ENCODE peak calls at places on chromosome 7, in nine cellular contexts. E is GM23338, Q is BJ, P is nephron progenitor cell, C is iris pigment epithelial cell, M is endothelial cell, J is HEK293T, T is foreskin melanocyte, R is NCI-H2227 treated with DMSO at 0.1 percent for 48 hours. X is an unnamed sample.

GRCh38 chr7:39741942-39742623 is 118.7 kb downstream of the RALA start:
- DNase-seq in E (peak), Q (no peak), P (peak), C (peak), M (peak), J (peak), T (no peak), R (no peak), X (no peak)

GRCh38 chr7:7122701-7123281 is 59.6 kb upstream of the C1GALT1 start:
- DNase-seq in E (no peak), Q (no peak), P (no peak), C (peak), M (no peak), J (no peak), T (peak), R (no peak), X (peak)

GRCh38 chr7:30682131-30683083 is at the start of gene CRHR2:
- DNase-seq in E (peak), Q (no peak), P (peak), C (no peak), M (peak), J (peak), T (no peak), R (peak), X (no peak)

GRCh38 chr7:30630986-30631385 is 36.3 kb downstream of the GARS1 start:
- DNase-seq in E (no peak), Q (no peak), P (no peak), C (no peak), M (no peak), J (no peak), T (no peak), R (no peak), X (no peak)

GRCh38 chr7:125136755-125137547 is 207.3 kb upstream of the POT1 start:
- DNase-seq in E (no peak), Q (no peak), P (no peak), C (peak), M (no peak), J (no peak), T (peak), R (no peak), X (no peak)

GRCh38 chr7:125257617-125258016 is 328.0 kb upstream of the POT1 start:
- DNase-seq in E (no peak), Q (no peak), P (no peak), C (no peak), M (no peak), J (no peak), T (no peak), R (no peak), X (no peak)

GRCh38 chr7:44225566-44226395 is 25.0 kb downstream of the YKT6 start:
- DNase-seq in E (no peak), Q (no peak), P (no peak), C (no peak), M (peak), J (no peak), T (no peak), R (no peak), X (no peak)

GRCh38 chr7:14691597-14692203 is 210.9 kb downstream of the DGKB start:
- DNase-seq in E (peak), Q (no peak), P (peak), C (peak), M (peak), J (no peak), T (peak), R (peak), X (no peak)

GRCh38 chr7:144820557-144820956 is 15.3 kb downstream of the TPK1 start:
- DNase-seq in E (no peak), Q (no peak), P (no peak), C (no peak), M (no peak), J (no peak), T (no peak), R (no peak), X (no peak)

GRCh38 chr7:106599343-106599698 is 61.6 kb downstream of the CCDC71L start:
- DNase-seq in E (no peak), Q (no peak), P (no peak), C (no peak), M (no peak), J (no peak), T (no peak), R (no peak), X (no peak)

GRCh38 chr7:50795831-50796230 is 13.1 kb upstream of the GRB10 start:
- DNase-seq in E (no peak), Q (no peak), P (no peak), C (no peak), M (no peak), J (no peak), T (no peak), R (no peak), X (no peak)

GRCh38 chr7:138900040-138900828 is 81.0 kb downstream of the KIAA1549 start:
- DNase-seq in E (no peak), Q (peak), P (no peak), C (peak), M (no peak), J (no peak), T (peak), R (no peak), X (no peak)

GRCh38 chr7:135308583-135309327 is 75.1 kb downstream of the STRA8 start:
- DNase-seq in E (no peak), Q (no peak), P (no peak), C (no peak), M (no peak), J (no peak), T (no peak), R (no peak), X (no peak)

GRCh38 chr7:16028103-16028502 is 341.6 kb upstream of the MEOX2 start:
- DNase-seq in E (peak), Q (peak), P (no peak), C (peak), M (no peak), J (no peak), T (peak), R (no peak), X (peak)

GRCh38 chr7:114934758-114935157 is 12.9 kb downstream of the MDFIC start:
- DNase-seq in E (no peak), Q (no peak), P (no peak), C (no peak), M (no peak), J (no peak), T (no peak), R (no peak), X (no peak)

GRCh38 chr7:33410266-33410665 is 280.9 kb downstream of the BBS9 start:
- DNase-seq in E (no peak), Q (no peak), P (no peak), C (no peak), M (no peak), J (no peak), T (no peak), R (no peak), X (no peak)

GRCh38 chr7:36692444-36692843 is 31.9 kb downstream of the AOAH start:
- DNase-seq in E (no peak), Q (no peak), P (no peak), C (no peak), M (no peak), J (no peak), T (no peak), R (no peak), X (no peak)

GRCh38 chr7:1744296-1745017 is 74.4 kb downstream of the ELFN1 start:
- DNase-seq in E (no peak), Q (no peak), P (no peak), C (no peak), M (no peak), J (no peak), T (no peak), R (no peak), X (no peak)

GRCh38 chr7:129561677-129562424 is 49.7 kb upstream of the NRF1 start:
- DNase-seq in E (peak), Q (no peak), P (peak), C (no peak), M (no peak), J (no peak), T (no peak), R (peak), X (no peak)

GRCh38 chr7:95996886-95997285 is 224.5 kb downstream of the DYNC1I1 start:
- DNase-seq in E (no peak), Q (no peak), P (no peak), C (no peak), M (no peak), J (no peak), T (no peak), R (no peak), X (no peak)

GRCh38 chr7:100967292-100967863 is 2.0 kb upstream of the MUC12 start:
- DNase-seq in E (peak), Q (no peak), P (no peak), C (no peak), M (no peak), J (no peak), T (no peak), R (no peak), X (no peak)

GRCh38 chr7:51128545-51129466 is 187.8 kb downstream of the COBL start:
- DNase-seq in E (no peak), Q (no peak), P (no peak), C (no peak), M (no peak), J (no peak), T (no peak), R (no peak), X (no peak)

GRCh38 chr7:101589052-101589451 is 40.0 kb downstream of the MYL10 start:
- DNase-seq in E (no peak), Q (no peak), P (no peak), C (no peak), M (no peak), J (peak), T (no peak), R (no peak), X (no peak)

GRCh38 chr7:1973321-1974251 is 259.2 kb downstream of the MAD1L1 start:
- DNase-seq in E (no peak), Q (no peak), P (no peak), C (no peak), M (no peak), J (no peak), T (no peak), R (no peak), X (no peak)